ENCODE peak calls at places on chromosomes 13 and 19, in ten cellular contexts. One of them, this sample, is unnamed.

GRCh38 chr13:24511019-24511823 is 1.4 kb downstream of the PARP4 start:
- DNase-seq in breast epithelium: peak; percentile 22
- DNase-seq in thoracic aorta: no peak
- DNase-seq in GM23338: peak; percentile 33
- DNase-seq in heart right ventricle: no peak
- DNase-seq in stomach: peak; percentile 53
- DNase-seq in mammary epithelial cell: peak; percentile 92
- DNase-seq in uterus: no peak
- DNase-seq in esophagus squamous epithelium: no peak
- DNase-seq in kidney: no peak
- DNase-seq in this sample: no peak

GRCh38 chr19:47891923-47892666 is 6.0 kb upstream of the SULT2A1 start:
- DNase-seq in heart right ventricle: no peak
- DNase-seq in breast epithelium: no peak
- DNase-seq in esophagus squamous epithelium: no peak
- DNase-seq in GM23338: peak; percentile 15
- DNase-seq in kidney: no peak
- DNase-seq in mammary epithelial cell: no peak
- DNase-seq in thoracic aorta: no peak
- DNase-seq in uterus: no peak
- DNase-seq in stomach: peak; percentile 41
- DNase-seq in this sample: no peak

GRCh38 chr13:110590577-110590976 is 24.8 kb upstream of the NAXD start:
- DNase-seq in esophagus squamous epithelium: no peak
- DNase-seq in GM23338: no peak
- DNase-seq in stomach: peak; percentile 81
- DNase-seq in breast epithelium: peak; percentile 65
- DNase-seq in mammary epithelial cell: peak; percentile 50
- DNase-seq in heart right ventricle: no peak
- DNase-seq in kidney: peak; percentile 73
- DNase-seq in uterus: no peak
- DNase-seq in thoracic aorta: no peak
- DNase-seq in this sample: no peak

GRCh38 chr19:13841339-13842293 is 35.3 kb upstream of the NANOS3 start:
- DNase-seq in thoracic aorta: no peak
- DNase-seq in breast epithelium: peak; percentile 91
- DNase-seq in esophagus squamous epithelium: no peak
- DNase-seq in GM23338: no peak
- DNase-seq in kidney: peak; percentile 93
- DNase-seq in mammary epithelial cell: peak; percentile 69
- DNase-seq in stomach: peak; percentile 78
- DNase-seq in heart right ventricle: no peak
- DNase-seq in uterus: peak; percentile 65
- DNase-seq in this sample: no peak

GRCh38 chr19:13588953-13589833 is 82.9 kb upstream of the CACNA1A start:
- DNase-seq in breast epithelium: peak; percentile 41
- DNase-seq in mammary epithelial cell: peak; percentile 40
- DNase-seq in heart right ventricle: peak; percentile 73
- DNase-seq in thoracic aorta: no peak
- DNase-seq in kidney: peak; percentile 86
- DNase-seq in uterus: peak; percentile 59
- DNase-seq in stomach: peak; percentile 77
- DNase-seq in esophagus squamous epithelium: no peak
- DNase-seq in GM23338: peak; percentile 83
- DNase-seq in this sample: no peak

GRCh38 chr19:21022996-21023395 is 2.5 kb downstream of the ZNF430 start:
- DNase-seq in breast epithelium: no peak
- DNase-seq in mammary epithelial cell: peak; percentile 87
- DNase-seq in uterus: no peak
- DNase-seq in thoracic aorta: no peak
- DNase-seq in stomach: no peak
- DNase-seq in kidney: no peak
- DNase-seq in heart right ventricle: no peak
- DNase-seq in esophagus squamous epithelium: no peak
- DNase-seq in GM23338: no peak
- DNase-seq in this sample: no peak

GRCh38 chr13:113841355-113841653 is 22.6 kb downstream of the GAS6 start:
- DNase-seq in esophagus squamous epithelium: no peak
- DNase-seq in uterus: no peak
- DNase-seq in mammary epithelial cell: no peak
- DNase-seq in heart right ventricle: no peak
- DNase-seq in breast epithelium: no peak
- DNase-seq in thoracic aorta: no peak
- DNase-seq in stomach: no peak
- DNase-seq in GM23338: no peak
- DNase-seq in kidney: no peak
- DNase-seq in this sample: no peak

GRCh38 chr13:96011291-96011875 is 41.8 kb downstream of the UGGT2 start:
- DNase-seq in mammary epithelial cell: no peak
- DNase-seq in uterus: no peak
- DNase-seq in breast epithelium: no peak
- DNase-seq in esophagus squamous epithelium: no peak
- DNase-seq in heart right ventricle: no peak
- DNase-seq in kidney: no peak
- DNase-seq in thoracic aorta: no peak
- DNase-seq in GM23338: no peak
- DNase-seq in stomach: no peak
- DNase-seq in this sample: no peak

GRCh38 chr13:37138169-37138568 is 32.7 kb upstream of the CSNK1A1L start:
- DNase-seq in kidney: no peak
- DNase-seq in breast epithelium: no peak
- DNase-seq in stomach: no peak
- DNase-seq in esophagus squamous epithelium: no peak
- DNase-seq in thoracic aorta: no peak
- DNase-seq in mammary epithelial cell: peak; percentile 23
- DNase-seq in heart right ventricle: no peak
- DNase-seq in GM23338: peak; percentile 64
- DNase-seq in uterus: no peak
- DNase-seq in this sample: no peak

GRCh38 chr19:2436384-2436783 is 9.0 kb upstream of the TIMM13 start:
- DNase-seq in GM23338: no peak
- DNase-seq in uterus: no peak
- DNase-seq in breast epithelium: no peak
- DNase-seq in mammary epithelial cell: no peak
- DNase-seq in stomach: no peak
- DNase-seq in kidney: no peak
- DNase-seq in thoracic aorta: no peak
- DNase-seq in esophagus squamous epithelium: no peak
- DNase-seq in heart right ventricle: no peak
- DNase-seq in this sample: no peak

GRCh38 chr19:7676854-7677253 is at the start of gene MCEMP1:
- DNase-seq in breast epithelium: no peak
- DNase-seq in kidney: no peak
- DNase-seq in thoracic aorta: no peak
- DNase-seq in uterus: no peak
- DNase-seq in heart right ventricle: no peak
- DNase-seq in esophagus squamous epithelium: no peak
- DNase-seq in stomach: no peak
- DNase-seq in GM23338: no peak
- DNase-seq in mammary epithelial cell: no peak
- DNase-seq in this sample: no peak

DNA sequence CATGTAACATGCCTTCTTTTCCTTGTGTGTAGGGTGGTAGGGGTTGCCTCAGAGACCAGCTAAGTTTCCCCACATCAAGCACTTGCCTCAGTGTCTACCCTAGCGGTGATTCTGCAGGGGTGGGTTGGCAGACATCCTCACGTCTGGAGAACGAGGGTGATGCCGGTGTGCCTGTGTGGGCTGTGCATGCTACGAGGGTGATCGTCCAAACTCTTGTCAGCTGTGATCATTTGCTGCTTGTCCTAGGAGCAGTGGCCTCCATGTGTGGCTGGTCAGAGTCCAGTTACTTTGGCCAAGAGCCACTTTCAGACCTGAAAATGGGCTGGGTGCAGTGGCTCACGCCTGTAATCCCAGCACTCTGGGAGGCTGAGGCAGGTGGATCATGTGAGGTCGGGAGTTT is 5.1 kb downstream of the GPI start:
- DNase-seq in heart right ventricle: no peak
- DNase-seq in uterus: no peak
- DNase-seq in thoracic aorta: no peak
- DNase-seq in kidney: no peak
- DNase-seq in stomach: no peak
- DNase-seq in GM23338: no peak
- DNase-seq in breast epithelium: no peak
- DNase-seq in mammary epithelial cell: no peak
- DNase-seq in esophagus squamous epithelium: no peak
- DNase-seq in this sample: no peak
- H3K4me3 ChIP-seq in heart right ventricle: no peak overlapping the region
- H3K4me3 ChIP-seq in uterus: no peak overlapping the region
- H3K4me3 ChIP-seq in thoracic aorta: no peak overlapping the region
- H3K4me3 ChIP-seq in kidney: no peak overlapping the region
- H3K4me3 ChIP-seq in stomach: no peak overlapping the region
- H3K4me3 ChIP-seq in GM23338: no peak overlapping the region
- H3K4me3 ChIP-seq in breast epithelium: no peak overlapping the region
- H3K4me3 ChIP-seq in mammary epithelial cell: no peak overlapping the region
- H3K4me3 ChIP-seq in esophagus squamous epithelium: no peak overlapping the region
- H3K4me3 ChIP-seq in this sample: no peak overlapping the region

GRCh38 chr19:18145391-18145999 is 7.5 kb upstream of the PIK3R2 start:
- DNase-seq in heart right ventricle: no peak
- DNase-seq in esophagus squamous epithelium: no peak
- DNase-seq in GM23338: no peak
- DNase-seq in thoracic aorta: no peak
- DNase-seq in stomach: no peak
- DNase-seq in uterus: no peak
- DNase-seq in kidney: no peak
- DNase-seq in breast epithelium: no peak
- DNase-seq in mammary epithelial cell: no peak
- DNase-seq in this sample: peak; percentile 62
- TF ChIP-seq CTCF in heart right ventricle: no peak
- TF ChIP-seq CTCF in esophagus squamous epithelium: no peak
- TF ChIP-seq CTCF in GM23338: no peak
- TF ChIP-seq CTCF in thoracic aorta: no peak
- TF ChIP-seq CTCF in stomach: no peak
- TF ChIP-seq CTCF in uterus: no peak
- TF ChIP-seq CTCF in kidney: no peak
- TF ChIP-seq CTCF in breast epithelium: no peak
- TF ChIP-seq CTCF in mammary epithelial cell: no peak
- TF ChIP-seq CTCF in this sample: no peak

DNA sequence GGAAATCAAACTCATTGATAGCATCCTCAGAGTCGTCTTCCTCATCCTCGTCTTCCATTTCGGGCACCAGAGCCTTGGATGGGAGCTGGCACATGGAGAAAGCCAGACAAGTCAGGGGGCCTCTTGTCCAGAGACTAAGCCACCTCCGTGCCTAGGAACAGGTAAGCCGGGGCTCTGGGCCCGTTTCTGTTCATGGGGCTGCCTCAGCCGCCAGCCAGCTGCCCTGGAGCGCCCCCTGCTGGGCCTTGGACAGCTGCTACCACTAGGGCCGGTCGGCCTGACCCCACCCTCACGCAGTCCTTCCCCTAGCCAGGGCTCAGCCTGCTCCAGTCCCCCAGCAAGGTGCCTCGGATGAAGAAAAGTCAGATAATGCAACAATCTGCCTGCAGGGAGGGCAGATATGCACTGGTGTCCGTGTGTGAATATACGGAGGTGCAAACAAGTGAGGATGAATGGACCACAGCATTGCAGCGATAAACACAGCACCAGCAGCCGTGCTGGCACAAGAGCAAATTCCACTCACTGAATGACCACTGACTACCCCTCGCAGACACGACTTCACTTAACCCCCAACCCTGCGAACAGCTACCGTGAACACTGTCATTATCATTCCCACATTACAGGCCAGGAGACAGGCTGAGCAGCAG is 11.9 kb upstream of the PRKD2 start:
- DNase-seq in kidney: peak; percentile 91
- DNase-seq in mammary epithelial cell: no peak
- DNase-seq in heart right ventricle: peak; percentile 84
- DNase-seq in GM23338: peak; percentile 85
- DNase-seq in breast epithelium: no peak
- DNase-seq in esophagus squamous epithelium: no peak
- DNase-seq in uterus: peak; percentile 75
- DNase-seq in thoracic aorta: no peak
- DNase-seq in stomach: peak; percentile 82
- DNase-seq in this sample: no peak
- H3K27ac ChIP-seq in kidney: no peak overlapping the region
- H3K27ac ChIP-seq in mammary epithelial cell: no peak overlapping the region
- H3K27ac ChIP-seq in heart right ventricle: peak overlapping the region; percentile 78
- H3K27ac ChIP-seq in GM23338: no peak overlapping the region
- H3K27ac ChIP-seq in breast epithelium: no peak overlapping the region
- H3K27ac ChIP-seq in esophagus squamous epithelium: peak overlapping the region; percentile 77
- H3K27ac ChIP-seq in uterus: peak overlapping the region; percentile 52
- H3K27ac ChIP-seq in thoracic aorta: no peak overlapping the region
- H3K27ac ChIP-seq in stomach: no peak overlapping the region
- H3K27ac ChIP-seq in this sample: no peak overlapping the region

DNA sequence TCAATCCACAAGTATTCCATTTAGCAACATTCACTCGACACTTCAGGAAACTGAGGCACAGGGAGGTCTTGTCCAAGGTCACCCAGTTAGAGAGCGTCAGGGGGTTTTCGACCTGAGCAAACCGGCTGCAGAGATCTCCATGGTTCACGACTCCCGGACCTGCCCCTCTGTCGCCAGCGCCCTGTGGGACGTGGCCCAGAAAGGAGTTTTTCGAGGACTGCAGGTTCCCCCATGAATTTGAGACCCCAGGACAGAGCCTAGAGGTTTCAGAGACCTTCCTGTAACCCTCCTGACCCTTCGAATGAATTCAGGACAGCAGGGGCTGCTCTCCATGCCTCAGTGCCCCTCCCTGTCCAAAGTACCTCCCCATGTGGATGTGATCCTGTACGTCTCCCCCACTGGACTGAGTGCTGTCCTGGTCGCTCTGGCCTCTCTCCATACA is 22.6 kb upstream of the SEMA6B start:
- DNase-seq in kidney: no peak
- DNase-seq in esophagus squamous epithelium: no peak
- DNase-seq in GM23338: peak; percentile 45
- DNase-seq in breast epithelium: no peak
- DNase-seq in uterus: no peak
- DNase-seq in stomach: no peak
- DNase-seq in mammary epithelial cell: peak; percentile 18
- DNase-seq in heart right ventricle: no peak
- DNase-seq in thoracic aorta: no peak
- DNase-seq in this sample: no peak
- H3K4me3 ChIP-seq in kidney: no peak overlapping the region
- H3K4me3 ChIP-seq in esophagus squamous epithelium: peak overlapping the region; percentile 62
- H3K4me3 ChIP-seq in GM23338: peak overlapping the region; percentile 44
- H3K4me3 ChIP-seq in breast epithelium: no peak overlapping the region
- H3K4me3 ChIP-seq in uterus: no peak overlapping the region
- H3K4me3 ChIP-seq in stomach: no peak overlapping the region
- H3K4me3 ChIP-seq in mammary epithelial cell: no peak overlapping the region
- H3K4me3 ChIP-seq in heart right ventricle: no peak overlapping the region
- H3K4me3 ChIP-seq in thoracic aorta: no peak overlapping the region
- H3K4me3 ChIP-seq in this sample: no peak overlapping the region

This sample was measured in coronary artery.